ENCODE peak calls at places on chromosomes 7 and 10, in six cellular contexts. Q, M, C, I, K and U are unnamed samples.
A peak's percentile ranks its signal among the peaks of the same experiment; 100 is the strongest.

GRCh38 chr10:87636313-87636915 is 23.3 kb upstream of the PAPSS2 start:
- DNase-seq in Q (no peak), M (no peak), C (no peak), I (no peak), K (no peak), U (no peak)

GRCh38 chr7:45580053-45580872 is 6.1 kb downstream of the ADCY1 start:
- DNase-seq in Q (peak; percentile 16), M (no peak), C (no peak), I (no peak), K (peak; percentile 51), U (peak; percentile 27)

GRCh38 chr10:97376413-97376812 is 24.7 kb downstream of the RRP12 start:
- DNase-seq in Q (no peak), M (no peak), C (no peak), I (no peak), K (no peak), U (no peak)

GRCh38 chr7:76512941-76513816 is 2.8 kb downstream of the UPK3B start:
- DNase-seq in Q (peak; percentile 69), M (no peak), C (no peak), I (peak; percentile 54), K (peak; percentile 72), U (peak; percentile 47)

GRCh38 chr10:95288273-95288672 is 2.5 kb downstream of the PDLIM1 start:
- DNase-seq in Q (no peak), M (no peak), C (no peak), I (no peak), K (no peak), U (no peak)

GRCh38 chr7:4683043-4683883 is 1.2 kb downstream of the FOXK1 start:
- DNase-seq in Q (no peak), M (no peak), C (no peak), I (no peak), K (peak; percentile 70), U (no peak)

GRCh38 chr10:59971915-59972314 is 65.6 kb upstream of the CCDC6 start:
- DNase-seq in Q (peak; percentile 72), M (no peak), C (no peak), I (peak; percentile 93), K (no peak), U (no peak)

GRCh38 chr10:34744590-34744989 is 70.5 kb downstream of the PARD3 start:
- DNase-seq in Q (no peak), M (no peak), C (no peak), I (no peak), K (no peak), U (no peak)

GRCh38 chr10:54469587-54470323 is 331.3 kb downstream of the PCDH15 start:
- DNase-seq in Q (no peak), M (no peak), C (no peak), I (no peak), K (no peak), U (no peak)

GRCh38 chr10:44334091-44334490 is 50.8 kb downstream of the CXCL12 start:
- DNase-seq in Q (no peak), M (no peak), C (no peak), I (no peak), K (no peak), U (no peak)

GRCh38 chr10:105681051-105681450 is 1040.0 kb downstream of the SORCS3 start:
- DNase-seq in Q (no peak), M (no peak), C (no peak), I (no peak), K (no peak), U (no peak)

GRCh38 chr7:231858-232246 is 39.5 kb downstream of the FAM20C start:
- DNase-seq in Q (no peak), M (no peak), C (no peak), I (no peak), K (no peak), U (no peak)

DNA sequence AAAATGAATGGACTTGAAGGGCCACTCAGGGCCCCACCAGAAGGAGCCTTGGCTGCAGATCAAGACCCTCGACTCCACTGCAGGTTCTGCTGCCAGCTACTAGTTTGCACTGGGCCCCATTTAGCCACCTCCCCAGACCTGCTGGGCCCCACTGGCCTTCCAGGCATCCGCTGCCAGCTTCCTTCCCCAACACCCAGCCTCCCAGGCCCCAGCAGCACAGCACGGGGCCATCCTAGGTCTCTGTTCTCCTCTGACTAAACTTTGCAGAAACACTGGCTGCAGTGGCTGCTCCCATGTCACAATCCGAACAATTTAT is 277.4 kb upstream of the KLF14 start:
- DNase-seq in Q (no peak), M (no peak), C (no peak), I (no peak), K (no peak), U (no peak)
- TF ChIP-seq BHLHE40 in Q (no peak), M (no peak), C (no peak), I (no peak), K (no peak), U (no peak)

GRCh38 chr10:124763267-124763666 is 19.1 kb upstream of the FAM53B start:
- DNase-seq in Q (no peak), M (no peak), C (peak; percentile 48), I (no peak), K (no peak), U (no peak)
- TF ChIP-seq BHLHE40 in Q (no peak), M (no peak), C (no peak), I (no peak), K (no peak), U (no peak)

GRCh38 chr10:119653209-119653608 is 2.0 kb downstream of the BAG3 start:
- DNase-seq in Q (no peak), M (no peak), C (peak; percentile 30), I (no peak), K (no peak), U (no peak)

GRCh38 chr10:119657725-119658124 is 6.5 kb downstream of the BAG3 start:
- DNase-seq in Q (no peak), M (no peak), C (peak; percentile 48), I (no peak), K (no peak), U (no peak)

GRCh38 chr10:119654540-119654939 is 3.4 kb downstream of the BAG3 start:
- DNase-seq in Q (peak; percentile 56), M (no peak), C (no peak), I (peak; percentile 27), K (no peak), U (no peak)

GRCh38 chr10:119656760-119657159 is 5.6 kb downstream of the BAG3 start:
- DNase-seq in Q (no peak), M (no peak), C (no peak), I (no peak), K (no peak), U (no peak)

DNA sequence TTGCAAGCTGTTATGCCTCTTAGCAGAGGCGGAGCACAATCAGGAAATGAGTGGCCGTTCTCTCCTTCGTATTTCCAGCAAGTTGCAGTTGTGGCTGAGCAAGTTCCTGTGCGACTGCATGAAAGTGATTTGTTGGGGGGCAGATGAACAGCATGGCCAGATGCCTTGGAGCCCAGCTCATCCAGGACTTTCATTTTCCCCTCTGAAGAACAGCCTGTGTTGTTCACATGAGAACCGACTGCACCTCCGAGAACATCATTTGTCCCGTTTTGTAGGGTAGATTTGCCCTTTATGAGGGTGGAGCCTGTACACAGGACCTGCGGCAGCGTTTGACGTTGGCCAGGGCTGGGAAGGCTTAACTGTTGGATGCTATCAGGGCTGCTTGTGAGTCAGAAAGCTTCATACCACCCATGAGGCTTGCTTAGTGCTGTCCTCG is 4.4 kb downstream of the BAG3 start:
- DNase-seq in Q (peak; percentile 59), M (no peak), C (peak; percentile 88), I (no peak), K (peak; percentile 22), U (no peak)
- TF ChIP-seq BHLHE40 in Q (no peak), M (no peak), C (no peak), I (no peak), K (no peak), U (no peak)

GRCh38 chr7:140349172-140349771 is 49.1 kb downstream of the SLC37A3 start:
- DNase-seq in Q (no peak), M (no peak), C (peak; percentile 20), I (no peak), K (no peak), U (no peak)

GRCh38 chr7:140348161-140348849 is 50.0 kb downstream of the SLC37A3 start:
- DNase-seq in Q (no peak), M (no peak), C (peak; percentile 65), I (no peak), K (no peak), U (no peak)

GRCh38 chr7:140345426-140345825 is 52.9 kb downstream of the SLC37A3 start:
- DNase-seq in Q (no peak), M (no peak), C (no peak), I (no peak), K (no peak), U (no peak)

GRCh38 chr7:140347218-140347617 is 51.1 kb downstream of the SLC37A3 start:
- DNase-seq in Q (no peak), M (no peak), C (no peak), I (no peak), K (no peak), U (no peak)

GRCh38 chr7:140350056-140350455 is 48.3 kb downstream of the SLC37A3 start:
- DNase-seq in Q (no peak), M (no peak), C (no peak), I (no peak), K (no peak), U (no peak)
- TF ChIP-seq BHLHE40 in Q (no peak), M (no peak), C (no peak), I (no peak), K (no peak), U (no peak)

DNA sequence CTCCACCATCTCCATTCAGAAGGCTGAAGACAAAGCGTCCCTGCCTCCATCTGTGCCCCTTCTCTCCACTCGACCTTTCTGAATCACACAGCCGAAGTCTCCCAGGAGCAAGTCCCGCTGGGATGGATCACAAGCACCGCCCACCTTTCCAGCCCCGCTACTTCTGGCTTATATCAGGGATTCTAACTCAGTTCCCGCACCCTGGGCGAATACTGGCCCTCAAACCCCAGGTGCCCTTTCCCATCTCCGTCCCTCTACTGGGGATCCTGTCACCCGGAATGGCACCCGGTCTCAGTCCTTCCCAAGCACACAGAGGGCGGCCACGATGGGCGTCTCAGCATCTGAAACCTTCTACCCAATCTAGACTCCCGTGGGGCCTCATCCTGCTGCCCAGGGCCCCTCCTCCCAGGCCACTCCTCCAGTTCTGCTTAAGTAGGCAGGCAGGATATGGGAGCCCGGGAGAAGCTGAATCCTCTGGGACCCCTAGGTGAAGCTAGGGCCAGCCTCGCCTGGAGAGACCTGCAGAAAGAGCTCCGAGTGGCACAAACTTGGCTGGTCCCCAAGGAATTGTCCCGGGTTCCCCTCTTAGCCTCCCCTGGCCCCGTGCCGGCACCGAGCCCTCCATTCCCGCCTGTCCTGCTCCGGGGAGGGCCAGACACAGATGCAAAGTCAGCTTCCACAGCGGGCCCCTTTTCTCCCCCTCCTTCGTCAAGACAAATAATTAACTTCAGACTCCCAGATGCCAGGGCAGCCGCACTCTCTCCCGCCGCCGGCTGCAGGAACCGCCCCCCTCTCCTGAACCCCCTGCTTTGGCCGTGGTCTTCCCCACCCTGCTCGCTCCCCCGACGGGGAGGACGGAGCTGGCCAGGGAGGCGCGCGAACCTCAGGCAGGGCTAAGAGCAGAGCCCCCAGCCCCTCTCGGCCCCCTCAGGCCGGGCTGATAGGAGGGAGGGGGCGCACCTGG is 622 bp downstream of the KCP start:
- DNase-seq in Q (no peak), M (no peak), C (peak; percentile 23), I (no peak), K (no peak), U (peak; percentile 50)
- TF ChIP-seq BHLHE40 in Q (no peak), M (no peak), C (no peak), I (no peak), K (no peak), U (no peak)